ENCODE peak calls at places on chromosomes 11 and 22, in seven cellular contexts. One of them, this sample, is unnamed.

GRCh38 chr11:8258771-8259170 is 4.9 kb downstream of the LMO1 start:
- DNase-seq in ACHN: peak; percentile 71
- DNase-seq in C1 segment of cervical spinal cord: no peak
- DNase-seq in T-cell: no peak
- DNase-seq in HTR-8/SVneo: no peak
- DNase-seq in right lobe of liver: no peak
- DNase-seq in activated CD8-positive, alpha-beta memory T cell treated with anti-CD3 and anti-CD28 coated beads, Interleukin-2, amount 10 ng/mL, durations not matched to agents 7 days and 5 days: no peak
- DNase-seq in this sample: no peak

GRCh38 chr11:63783925-63784592 is 15.5 kb upstream of the ZFTA start:
- DNase-seq in ACHN: no peak
- DNase-seq in C1 segment of cervical spinal cord: no peak
- DNase-seq in T-cell: no peak
- DNase-seq in HTR-8/SVneo: no peak
- DNase-seq in right lobe of liver: no peak
- DNase-seq in activated CD8-positive, alpha-beta memory T cell treated with anti-CD3 and anti-CD28 coated beads, Interleukin-2, amount 10 ng/mL, durations not matched to agents 7 days and 5 days: no peak
- DNase-seq in this sample: no peak

GRCh38 chr11:112810951-112811350 is 150.3 kb upstream of the NCAM1 start:
- DNase-seq in ACHN: no peak
- DNase-seq in C1 segment of cervical spinal cord: no peak
- DNase-seq in T-cell: no peak
- DNase-seq in HTR-8/SVneo: no peak
- DNase-seq in right lobe of liver: no peak
- DNase-seq in activated CD8-positive, alpha-beta memory T cell treated with anti-CD3 and anti-CD28 coated beads, Interleukin-2, amount 10 ng/mL, durations not matched to agents 7 days and 5 days: no peak
- DNase-seq in this sample: no peak

GRCh38 chr11:92929168-92930053 is 40.0 kb upstream of the MTNR1B start:
- DNase-seq in ACHN: no peak
- DNase-seq in C1 segment of cervical spinal cord: no peak
- DNase-seq in T-cell: no peak
- DNase-seq in HTR-8/SVneo: no peak
- DNase-seq in right lobe of liver: no peak
- DNase-seq in activated CD8-positive, alpha-beta memory T cell treated with anti-CD3 and anti-CD28 coated beads, Interleukin-2, amount 10 ng/mL, durations not matched to agents 7 days and 5 days: no peak
- DNase-seq in this sample: no peak

GRCh38 chr11:134330611-134331564 is 900 bp upstream of the GLB1L2 start:
- DNase-seq in ACHN: no peak
- DNase-seq in C1 segment of cervical spinal cord: no peak
- DNase-seq in T-cell: no peak
- DNase-seq in HTR-8/SVneo: no peak
- DNase-seq in right lobe of liver: no peak
- DNase-seq in activated CD8-positive, alpha-beta memory T cell treated with anti-CD3 and anti-CD28 coated beads, Interleukin-2, amount 10 ng/mL, durations not matched to agents 7 days and 5 days: no peak
- DNase-seq in this sample: no peak

GRCh38 chr11:68342459-68343158 is 30.2 kb downstream of the LRP5 start:
- DNase-seq in ACHN: no peak
- DNase-seq in C1 segment of cervical spinal cord: no peak
- DNase-seq in T-cell: no peak
- DNase-seq in HTR-8/SVneo: no peak
- DNase-seq in right lobe of liver: no peak
- DNase-seq in activated CD8-positive, alpha-beta memory T cell treated with anti-CD3 and anti-CD28 coated beads, Interleukin-2, amount 10 ng/mL, durations not matched to agents 7 days and 5 days: no peak
- DNase-seq in this sample: no peak

GRCh38 chr11:76041208-76041607 is 165.1 kb downstream of the WNT11 start:
- DNase-seq in ACHN: no peak
- DNase-seq in C1 segment of cervical spinal cord: no peak
- DNase-seq in T-cell: no peak
- DNase-seq in HTR-8/SVneo: no peak
- DNase-seq in right lobe of liver: no peak
- DNase-seq in activated CD8-positive, alpha-beta memory T cell treated with anti-CD3 and anti-CD28 coated beads, Interleukin-2, amount 10 ng/mL, durations not matched to agents 7 days and 5 days: no peak
- DNase-seq in this sample: no peak

GRCh38 chr22:41524809-41525449 is 19.3 kb downstream of the POLR3H start:
- DNase-seq in ACHN: no peak
- DNase-seq in C1 segment of cervical spinal cord: no peak
- DNase-seq in T-cell: peak; percentile 73
- DNase-seq in HTR-8/SVneo: no peak
- DNase-seq in right lobe of liver: no peak
- DNase-seq in activated CD8-positive, alpha-beta memory T cell treated with anti-CD3 and anti-CD28 coated beads, Interleukin-2, amount 10 ng/mL, durations not matched to agents 7 days and 5 days: peak; percentile 81
- DNase-seq in this sample: peak; percentile 35

GRCh38 chr11:130404727-130405126 is 23.7 kb downstream of the ADAMTS8 start:
- DNase-seq in ACHN: no peak
- DNase-seq in C1 segment of cervical spinal cord: no peak
- DNase-seq in T-cell: no peak
- DNase-seq in HTR-8/SVneo: no peak
- DNase-seq in right lobe of liver: no peak
- DNase-seq in activated CD8-positive, alpha-beta memory T cell treated with anti-CD3 and anti-CD28 coated beads, Interleukin-2, amount 10 ng/mL, durations not matched to agents 7 days and 5 days: no peak
- DNase-seq in this sample: no peak

GRCh38 chr11:134291196-134291595 is 15.0 kb downstream of the GLB1L3 start:
- DNase-seq in ACHN: no peak
- DNase-seq in C1 segment of cervical spinal cord: no peak
- DNase-seq in T-cell: no peak
- DNase-seq in HTR-8/SVneo: no peak
- DNase-seq in right lobe of liver: no peak
- DNase-seq in activated CD8-positive, alpha-beta memory T cell treated with anti-CD3 and anti-CD28 coated beads, Interleukin-2, amount 10 ng/mL, durations not matched to agents 7 days and 5 days: no peak
- DNase-seq in this sample: no peak

GRCh38 chr11:102924851-102925380 is 30.6 kb downstream of the MMP13 start:
- DNase-seq in ACHN: no peak
- DNase-seq in C1 segment of cervical spinal cord: no peak
- DNase-seq in T-cell: no peak
- DNase-seq in HTR-8/SVneo: no peak
- DNase-seq in right lobe of liver: no peak
- DNase-seq in activated CD8-positive, alpha-beta memory T cell treated with anti-CD3 and anti-CD28 coated beads, Interleukin-2, amount 10 ng/mL, durations not matched to agents 7 days and 5 days: no peak
- DNase-seq in this sample: peak; percentile 14

GRCh38 chr22:46449974-46450745 is 87.3 kb downstream of the CELSR1 start:
- DNase-seq in ACHN: no peak
- DNase-seq in C1 segment of cervical spinal cord: no peak
- DNase-seq in T-cell: no peak
- DNase-seq in HTR-8/SVneo: no peak
- DNase-seq in right lobe of liver: no peak
- DNase-seq in activated CD8-positive, alpha-beta memory T cell treated with anti-CD3 and anti-CD28 coated beads, Interleukin-2, amount 10 ng/mL, durations not matched to agents 7 days and 5 days: no peak
- DNase-seq in this sample: peak; percentile 35

GRCh38 chr11:90113541-90113940 is 20.9 kb upstream of the NAALAD2 start:
- DNase-seq in ACHN: peak; percentile 11
- DNase-seq in C1 segment of cervical spinal cord: no peak
- DNase-seq in T-cell: no peak
- DNase-seq in HTR-8/SVneo: no peak
- DNase-seq in right lobe of liver: no peak
- DNase-seq in activated CD8-positive, alpha-beta memory T cell treated with anti-CD3 and anti-CD28 coated beads, Interleukin-2, amount 10 ng/mL, durations not matched to agents 7 days and 5 days: no peak
- DNase-seq in this sample: no peak

GRCh38 chr22:38925571-38926041 is 31.8 kb upstream of the APOBEC3A start:
- DNase-seq in ACHN: peak; percentile 51
- DNase-seq in C1 segment of cervical spinal cord: no peak
- DNase-seq in T-cell: no peak
- DNase-seq in HTR-8/SVneo: no peak
- DNase-seq in right lobe of liver: no peak
- DNase-seq in activated CD8-positive, alpha-beta memory T cell treated with anti-CD3 and anti-CD28 coated beads, Interleukin-2, amount 10 ng/mL, durations not matched to agents 7 days and 5 days: no peak
- DNase-seq in this sample: no peak

GRCh38 chr22:36753120-36753802 is 22.7 kb downstream of the IFT27 start:
- DNase-seq in ACHN: no peak
- DNase-seq in C1 segment of cervical spinal cord: no peak
- DNase-seq in T-cell: no peak
- DNase-seq in HTR-8/SVneo: no peak
- DNase-seq in right lobe of liver: no peak
- DNase-seq in activated CD8-positive, alpha-beta memory T cell treated with anti-CD3 and anti-CD28 coated beads, Interleukin-2, amount 10 ng/mL, durations not matched to agents 7 days and 5 days: no peak
- DNase-seq in this sample: no peak

GRCh38 chr22:27962268-27963191 is 43.5 kb upstream of the PITPNB start:
- DNase-seq in ACHN: no peak
- DNase-seq in C1 segment of cervical spinal cord: no peak
- DNase-seq in T-cell: no peak
- DNase-seq in HTR-8/SVneo: no peak
- DNase-seq in right lobe of liver: peak; percentile 81
- DNase-seq in activated CD8-positive, alpha-beta memory T cell treated with anti-CD3 and anti-CD28 coated beads, Interleukin-2, amount 10 ng/mL, durations not matched to agents 7 days and 5 days: no peak
- DNase-seq in this sample: no peak

GRCh38 chr11:69969890-69970784 is 108.0 kb upstream of the ANO1 start:
- DNase-seq in ACHN: no peak
- DNase-seq in C1 segment of cervical spinal cord: no peak
- DNase-seq in T-cell: no peak
- DNase-seq in HTR-8/SVneo: no peak
- DNase-seq in right lobe of liver: peak; percentile 94
- DNase-seq in activated CD8-positive, alpha-beta memory T cell treated with anti-CD3 and anti-CD28 coated beads, Interleukin-2, amount 10 ng/mL, durations not matched to agents 7 days and 5 days: no peak
- DNase-seq in this sample: no peak

GRCh38 chr11:8531312-8531711 is 62.7 kb downstream of the STK33 start:
- DNase-seq in ACHN: no peak
- DNase-seq in C1 segment of cervical spinal cord: no peak
- DNase-seq in T-cell: no peak
- DNase-seq in HTR-8/SVneo: no peak
- DNase-seq in right lobe of liver: no peak
- DNase-seq in activated CD8-positive, alpha-beta memory T cell treated with anti-CD3 and anti-CD28 coated beads, Interleukin-2, amount 10 ng/mL, durations not matched to agents 7 days and 5 days: no peak
- DNase-seq in this sample: no peak

GRCh38 chr11:128405693-128406364 is 181.5 kb downstream of the ETS1 start:
- DNase-seq in ACHN: no peak
- DNase-seq in C1 segment of cervical spinal cord: no peak
- DNase-seq in T-cell: no peak
- DNase-seq in HTR-8/SVneo: no peak
- DNase-seq in right lobe of liver: no peak
- DNase-seq in activated CD8-positive, alpha-beta memory T cell treated with anti-CD3 and anti-CD28 coated beads, Interleukin-2, amount 10 ng/mL, durations not matched to agents 7 days and 5 days: no peak
- DNase-seq in this sample: no peak

GRCh38 chr11:60563553-60564235 is 48.5 kb downstream of the MS4A13 start:
- DNase-seq in ACHN: no peak
- DNase-seq in C1 segment of cervical spinal cord: no peak
- DNase-seq in T-cell: no peak
- DNase-seq in HTR-8/SVneo: no peak
- DNase-seq in right lobe of liver: no peak
- DNase-seq in activated CD8-positive, alpha-beta memory T cell treated with anti-CD3 and anti-CD28 coated beads, Interleukin-2, amount 10 ng/mL, durations not matched to agents 7 days and 5 days: no peak
- DNase-seq in this sample: no peak

GRCh38 chr11:22407899-22408298 is 69.7 kb downstream of the SLC17A6 start:
- DNase-seq in ACHN: no peak
- DNase-seq in C1 segment of cervical spinal cord: no peak
- DNase-seq in T-cell: no peak
- DNase-seq in HTR-8/SVneo: no peak
- DNase-seq in right lobe of liver: no peak
- DNase-seq in activated CD8-positive, alpha-beta memory T cell treated with anti-CD3 and anti-CD28 coated beads, Interleukin-2, amount 10 ng/mL, durations not matched to agents 7 days and 5 days: no peak
- DNase-seq in this sample: no peak

GRCh38 chr11:86115542-86116385 is 46.9 kb upstream of the PICALM start:
- DNase-seq in ACHN: peak; percentile 62
- DNase-seq in C1 segment of cervical spinal cord: no peak
- DNase-seq in T-cell: no peak
- DNase-seq in HTR-8/SVneo: no peak
- DNase-seq in right lobe of liver: no peak
- DNase-seq in activated CD8-positive, alpha-beta memory T cell treated with anti-CD3 and anti-CD28 coated beads, Interleukin-2, amount 10 ng/mL, durations not matched to agents 7 days and 5 days: no peak
- DNase-seq in this sample: no peak

GRCh38 chr11:67700548-67701262 is 26.3 kb upstream of the ALDH3B2 start:
- DNase-seq in ACHN: no peak
- DNase-seq in C1 segment of cervical spinal cord: no peak
- DNase-seq in T-cell: no peak
- DNase-seq in HTR-8/SVneo: no peak
- DNase-seq in right lobe of liver: no peak
- DNase-seq in activated CD8-positive, alpha-beta memory T cell treated with anti-CD3 and anti-CD28 coated beads, Interleukin-2, amount 10 ng/mL, durations not matched to agents 7 days and 5 days: no peak
- DNase-seq in this sample: no peak

GRCh38 chr22:50675553-50676199 is 3.1 kb downstream of the SHANK3 start:
- DNase-seq in ACHN: no peak
- DNase-seq in C1 segment of cervical spinal cord: no peak
- DNase-seq in T-cell: no peak
- DNase-seq in HTR-8/SVneo: no peak
- DNase-seq in right lobe of liver: no peak
- DNase-seq in activated CD8-positive, alpha-beta memory T cell treated with anti-CD3 and anti-CD28 coated beads, Interleukin-2, amount 10 ng/mL, durations not matched to agents 7 days and 5 days: no peak
- DNase-seq in this sample: no peak

GRCh38 chr11:94781822-94782221 is 13.7 kb downstream of the AMOTL1 start:
- DNase-seq in ACHN: no peak
- DNase-seq in C1 segment of cervical spinal cord: no peak
- DNase-seq in T-cell: no peak
- DNase-seq in HTR-8/SVneo: no peak
- DNase-seq in right lobe of liver: no peak
- DNase-seq in activated CD8-positive, alpha-beta memory T cell treated with anti-CD3 and anti-CD28 coated beads, Interleukin-2, amount 10 ng/mL, durations not matched to agents 7 days and 5 days: no peak
- DNase-seq in this sample: no peak

GRCh38 chr22:47793304-47794101 is 1031.1 kb downstream of the TBC1D22A start:
- DNase-seq in ACHN: no peak
- DNase-seq in C1 segment of cervical spinal cord: no peak
- DNase-seq in T-cell: no peak
- DNase-seq in HTR-8/SVneo: no peak
- DNase-seq in right lobe of liver: no peak
- DNase-seq in activated CD8-positive, alpha-beta memory T cell treated with anti-CD3 and anti-CD28 coated beads, Interleukin-2, amount 10 ng/mL, durations not matched to agents 7 days and 5 days: peak; percentile 21
- DNase-seq in this sample: no peak

GRCh38 chr22:49373801-49374226 is 453.9 kb downstream of the BRD1 start:
- DNase-seq in ACHN: no peak
- DNase-seq in C1 segment of cervical spinal cord: no peak
- DNase-seq in T-cell: no peak
- DNase-seq in HTR-8/SVneo: no peak
- DNase-seq in right lobe of liver: no peak
- DNase-seq in activated CD8-positive, alpha-beta memory T cell treated with anti-CD3 and anti-CD28 coated beads, Interleukin-2, amount 10 ng/mL, durations not matched to agents 7 days and 5 days: peak; percentile 36
- DNase-seq in this sample: no peak

GRCh38 chr11:76791861-76792260 is 8.7 kb downstream of the TSKU start:
- DNase-seq in ACHN: no peak
- DNase-seq in C1 segment of cervical spinal cord: no peak
- DNase-seq in T-cell: no peak
- DNase-seq in HTR-8/SVneo: no peak
- DNase-seq in right lobe of liver: no peak
- DNase-seq in activated CD8-positive, alpha-beta memory T cell treated with anti-CD3 and anti-CD28 coated beads, Interleukin-2, amount 10 ng/mL, durations not matched to agents 7 days and 5 days: no peak
- DNase-seq in this sample: no peak

GRCh38 chr11:113260096-113260425 is 54.3 kb upstream of the TTC12 start:
- DNase-seq in ACHN: no peak
- DNase-seq in C1 segment of cervical spinal cord: no peak
- DNase-seq in T-cell: no peak
- DNase-seq in HTR-8/SVneo: no peak
- DNase-seq in right lobe of liver: no peak
- DNase-seq in activated CD8-positive, alpha-beta memory T cell treated with anti-CD3 and anti-CD28 coated beads, Interleukin-2, amount 10 ng/mL, durations not matched to agents 7 days and 5 days: no peak
- DNase-seq in this sample: no peak

This sample was measured in mucosa of descending colon.